ENCODE peak calls at places on chromosomes 2 and 18, in nine cellular contexts. W is NCI-H1694 treated with DMSO at 0.1 percent for 48 hours; R is amniotic epithelial cell; B is activated T-helper 1 cell treated with Interleukin-2 at 50 U/mL for 16 hours; F is AG09319; J is GF-D8; S is kidney; V is PC-9; Q is stimulated activated CD4-positive, alpha-beta T cell treated with anti-CD3 and anti-CD28 coated beads, Interleukin-1b, Interleukin-23, amount 100 ng/mL, for 1 hour. H is an unnamed sample.
A peak's percentile ranks its signal among the peaks of the same experiment; 100 is the strongest.

GRCh38 chr2:196315388-196316049 is 144.1 kb upstream of the STK17B start:
- DNase-seq in W (no peak), R (peak; percentile 68), B (no peak), F (no peak), J (no peak), S (no peak), V (no peak), Q (no peak), H (no peak)

GRCh38 chr2:179963626-179964025 is 43.5 kb downstream of the CWC22 start:
- DNase-seq in W (no peak), R (peak; percentile 76), B (no peak), F (peak; percentile 8), J (no peak), S (no peak), V (no peak), Q (no peak), H (peak; percentile 16)

GRCh38 chr2:239054921-239055320 is 207.0 kb downstream of the TWIST2 start:
- DNase-seq in W (no peak), R (no peak), B (no peak), F (no peak), J (no peak), S (no peak), V (no peak), Q (no peak), H (no peak)

GRCh38 chr2:20356042-20356441 is 5.4 kb upstream of the PUM2 start:
- DNase-seq in W (peak; percentile 99), R (peak; percentile 88), B (no peak), F (peak; percentile 64), J (peak; percentile 72), S (no peak), V (no peak), Q (no peak), H (peak; percentile 77)

GRCh38 chr18:41814651-41815050 is 140.4 kb upstream of the PIK3C3 start:
- DNase-seq in W (no peak), R (no peak), B (no peak), F (no peak), J (no peak), S (no peak), V (no peak), Q (no peak), H (no peak)

GRCh38 chr2:238585836-238586821 is 159.4 kb downstream of the ASB1 start:
- DNase-seq in W (no peak), R (peak; percentile 7), B (no peak), F (no peak), J (no peak), S (peak; percentile 41), V (no peak), Q (no peak), H (no peak)

GRCh38 chr2:85312404-85312803 is 15.4 kb downstream of the TGOLN2 start:
- DNase-seq in W (no peak), R (peak; percentile 91), B (no peak), F (peak; percentile 52), J (no peak), S (no peak), V (peak; percentile 37), Q (no peak), H (peak; percentile 66)

GRCh38 chr2:216743781-216744180 is 48.4 kb upstream of the IGFBP5 start:
- DNase-seq in W (no peak), R (peak; percentile 39), B (no peak), F (no peak), J (no peak), S (no peak), V (no peak), Q (no peak), H (no peak)

GRCh38 chr2:237733677-237734300 is 64.8 kb upstream of the RBM44 start:
- DNase-seq in W (no peak), R (no peak), B (no peak), F (no peak), J (no peak), S (no peak), V (no peak), Q (no peak), H (no peak)

GRCh38 chr2:26530141-26530540 is 52.2 kb upstream of the OTOF start:
- DNase-seq in W (no peak), R (no peak), B (no peak), F (no peak), J (no peak), S (peak; percentile 63), V (no peak), Q (no peak), H (no peak)

GRCh38 chr2:115412501-115412900 is 970.1 kb downstream of the DPP10 start:
- DNase-seq in W (no peak), R (peak; percentile 57), B (no peak), F (no peak), J (no peak), S (no peak), V (no peak), Q (no peak), H (no peak)

H was measured in AG04450.